ENCODE peak calls at places on chromosomes 7 and 10, in nine cellular contexts. W is fibroblast of mammary gland; C is left ventricle myocardium superior; X is midbrain; H is ELR; M is tibial nerve; N is central memory CD4-positive, alpha-beta T cell; Y is HEK293T; Z is cardiac muscle cell. G is an unnamed sample.
A peak's percentile ranks its signal among the peaks of the same experiment; 100 is the strongest.

GRCh38 chr7:40833541-40834234 is 698.9 kb downstream of the SUGCT start:
- DNase-seq in W (peak; percentile 44), C (no peak), X (no peak), H (peak; percentile 56), M (no peak), N (no peak), Y (no peak), Z (peak; percentile 32), G (no peak)

GRCh38 chr7:130151591-130152269 is 53.5 kb downstream of the TMEM209 start:
- DNase-seq in W (peak; percentile 34), C (no peak), X (no peak), H (peak; percentile 13), M (no peak), N (peak; percentile 34), Y (no peak), Z (peak; percentile 64), G (no peak)

GRCh38 chr7:130107949-130108674 is 37.8 kb downstream of the KLHDC10 start:
- DNase-seq in W (no peak), C (no peak), X (no peak), H (no peak), M (no peak), N (no peak), Y (no peak), Z (no peak), G (no peak)

GRCh38 chr10:44306147-44306710 is 78.7 kb downstream of the CXCL12 start:
- DNase-seq in W (peak; percentile 82), C (no peak), X (no peak), H (peak; percentile 35), M (no peak), N (no peak), Y (no peak), Z (peak; percentile 69), G (no peak)

GRCh38 chr7:158655931-158656441 is 48.6 kb downstream of the NCAPG2 start:
- DNase-seq in W (no peak), C (no peak), X (no peak), H (no peak), M (no peak), N (no peak), Y (no peak), Z (no peak), G (no peak)

GRCh38 chr7:55054252-55054651 is 35.4 kb downstream of the EGFR start:
- DNase-seq in W (no peak), C (no peak), X (peak; percentile 16), H (no peak), M (no peak), N (no peak), Y (no peak), Z (no peak), G (no peak)

GRCh38 chr10:27679996-27680395 is 65.6 kb downstream of the MKX start:
- DNase-seq in W (no peak), C (no peak), X (peak; percentile 49), H (no peak), M (no peak), N (no peak), Y (no peak), Z (peak; percentile 3), G (no peak)

GRCh38 chr7:47382200-47382599 is 199.7 kb downstream of the TNS3 start:
- DNase-seq in W (no peak), C (no peak), X (no peak), H (no peak), M (no peak), N (no peak), Y (no peak), Z (no peak), G (peak; percentile 27)

GRCh38 chr10:127254276-127254675 is 57.9 kb upstream of the INSYN2A start:
- DNase-seq in W (no peak), C (no peak), X (no peak), H (peak; percentile 11), M (no peak), N (no peak), Y (no peak), Z (peak; percentile 63), G (no peak)

GRCh38 chr7:148182264-148182663 is 408.3 kb upstream of the C7orf33 start:
- DNase-seq in W (no peak), C (no peak), X (no peak), H (no peak), M (no peak), N (no peak), Y (no peak), Z (peak; percentile 77), G (no peak)

GRCh38 chr7:150324366-150324961 is 1.1 kb upstream of the ACTR3C start:
- DNase-seq in W (peak; percentile 43), C (no peak), X (no peak), H (no peak), M (no peak), N (no peak), Y (peak; percentile 25), Z (peak; percentile 61), G (no peak)

GRCh38 chr7:130400120-130400572 is 19.9 kb downstream of the CPA1 start:
- DNase-seq in W (peak; percentile 55), C (no peak), X (no peak), H (no peak), M (no peak), N (no peak), Y (no peak), Z (peak; percentile 85), G (no peak)

GRCh38 chr10:7333995-7334964 is 76.6 kb downstream of the SFMBT2 start:
- DNase-seq in W (peak; percentile 32), C (peak; percentile 32), X (no peak), H (no peak), M (no peak), N (no peak), Y (no peak), Z (peak; percentile 35), G (no peak)

GRCh38 chr10:114352653-114353298 is 51.5 kb downstream of the AFAP1L2 start:
- DNase-seq in W (no peak), C (no peak), X (no peak), H (no peak), M (no peak), N (no peak), Y (no peak), Z (no peak), G (no peak)

GRCh38 chr10:47049906-47050305 is 138.7 kb downstream of the PTPN20 start:
- DNase-seq in W (no peak), C (no peak), X (no peak), H (no peak), M (no peak), N (no peak), Y (no peak), Z (no peak), G (no peak)

GRCh38 chr10:71094712-71095390 is 117.5 kb upstream of the UNC5B start:
- DNase-seq in W (no peak), C (no peak), X (no peak), H (peak; percentile 17), M (no peak), N (no peak), Y (no peak), Z (no peak), G (no peak)

GRCh38 chr7:107661081-107661864 is 645 bp downstream of the SLC26A4 start:
- DNase-seq in W (peak; percentile 41), C (peak; percentile 73), X (no peak), H (peak; percentile 67), M (no peak), N (peak; percentile 13), Y (peak; percentile 63), Z (peak; percentile 65), G (peak; percentile 68)

GRCh38 chr10:3418041-3418760 is 245.6 kb upstream of the PITRM1 start:
- DNase-seq in W (no peak), C (no peak), X (no peak), H (no peak), M (no peak), N (no peak), Y (no peak), Z (no peak), G (no peak)

GRCh38 chr7:75534727-75535307 is 42.7 kb downstream of the SPDYE5 start:
- DNase-seq in W (peak; percentile 51), C (no peak), X (no peak), H (peak; percentile 80), M (no peak), N (no peak), Y (no peak), Z (peak; percentile 43), G (no peak)

GRCh38 chr7:12549106-12549505 is 21.4 kb upstream of the SCIN start:
- DNase-seq in W (peak; percentile 79), C (no peak), X (no peak), H (peak; percentile 71), M (no peak), N (no peak), Y (no peak), Z (no peak), G (no peak)

GRCh38 chr10:130809181-130809580 is 502.3 kb downstream of the TCERG1L start:
- DNase-seq in W (no peak), C (no peak), X (no peak), H (no peak), M (no peak), N (no peak), Y (no peak), Z (no peak), G (no peak)